ENCODE peak calls at places on chromosomes 12 and 14, in four cellular contexts. One of them, this sample, is unnamed.
A peak's percentile ranks its signal among the peaks of the same experiment; 100 is the strongest.

GRCh38 chr14:92959189-92959531 is 36.2 kb downstream of the CHGA start:
- DNase-seq in CD8-positive, alpha-beta memory T cell: no peak
- DNase-seq in astrocyte of the spinal cord: no peak
- DNase-seq in RCC 7860: no peak
- DNase-seq in this sample: no peak

GRCh38 chr14:100376751-100377171 is 53.6 kb downstream of the SLC25A47 start:
- DNase-seq in CD8-positive, alpha-beta memory T cell: no peak
- DNase-seq in astrocyte of the spinal cord: no peak
- DNase-seq in RCC 7860: peak; percentile 17
- DNase-seq in this sample: no peak

GRCh38 chr14:95321693-95322455 is 2.2 kb upstream of the CLMN start:
- DNase-seq in CD8-positive, alpha-beta memory T cell: no peak
- DNase-seq in astrocyte of the spinal cord: no peak
- DNase-seq in RCC 7860: no peak
- DNase-seq in this sample: no peak

GRCh38 chr14:94292872-94293577 is at the start of gene SERPINA10:
- DNase-seq in CD8-positive, alpha-beta memory T cell: no peak
- DNase-seq in astrocyte of the spinal cord: no peak
- DNase-seq in RCC 7860: no peak
- DNase-seq in this sample: no peak

GRCh38 chr14:70086685-70087379 is 101.9 kb downstream of the SLC8A3 start:
- DNase-seq in CD8-positive, alpha-beta memory T cell: no peak
- DNase-seq in astrocyte of the spinal cord: peak; percentile 50
- DNase-seq in RCC 7860: peak; percentile 6
- DNase-seq in this sample: no peak

GRCh38 chr14:53670701-53671100 is 285.9 kb downstream of the BMP4 start:
- DNase-seq in CD8-positive, alpha-beta memory T cell: no peak
- DNase-seq in astrocyte of the spinal cord: peak; percentile 87
- DNase-seq in RCC 7860: peak; percentile 4
- DNase-seq in this sample: no peak

GRCh38 chr14:100534528-100535286 is 52.5 kb downstream of the BEGAIN start:
- DNase-seq in CD8-positive, alpha-beta memory T cell: no peak
- DNase-seq in astrocyte of the spinal cord: no peak
- DNase-seq in RCC 7860: no peak
- DNase-seq in this sample: no peak

GRCh38 chr12:15469342-15469741 is 147.0 kb downstream of the PTPRO start:
- DNase-seq in CD8-positive, alpha-beta memory T cell: no peak
- DNase-seq in astrocyte of the spinal cord: no peak
- DNase-seq in RCC 7860: no peak
- DNase-seq in this sample: no peak

GRCh38 chr12:112971248-112971647 is 7.1 kb upstream of the OAS2 start:
- DNase-seq in CD8-positive, alpha-beta memory T cell: no peak
- DNase-seq in astrocyte of the spinal cord: no peak
- DNase-seq in RCC 7860: no peak
- DNase-seq in this sample: no peak

GRCh38 chr14:32408018-32408417 is 78.9 kb downstream of the AKAP6 start:
- DNase-seq in CD8-positive, alpha-beta memory T cell: no peak
- DNase-seq in astrocyte of the spinal cord: no peak
- DNase-seq in RCC 7860: no peak
- DNase-seq in this sample: no peak

GRCh38 chr12:34350092-34351041 is 328.1 kb downstream of the ALG10 start:
- DNase-seq in CD8-positive, alpha-beta memory T cell: no peak
- DNase-seq in astrocyte of the spinal cord: no peak
- DNase-seq in RCC 7860: no peak
- DNase-seq in this sample: no peak

GRCh38 chr12:7937867-7938506 is 2.0 kb upstream of the SLC2A3 start:
- DNase-seq in CD8-positive, alpha-beta memory T cell: no peak
- DNase-seq in astrocyte of the spinal cord: peak; percentile 42
- DNase-seq in RCC 7860: no peak
- DNase-seq in this sample: no peak

GRCh38 chr14:20295067-20295466 is 10.7 kb downstream of the TTC5 start:
- DNase-seq in CD8-positive, alpha-beta memory T cell: no peak
- DNase-seq in astrocyte of the spinal cord: no peak
- DNase-seq in RCC 7860: peak; percentile 69
- DNase-seq in this sample: no peak

GRCh38 chr12:72031066-72031465 is 92.4 kb downstream of the TPH2 start:
- DNase-seq in CD8-positive, alpha-beta memory T cell: no peak
- DNase-seq in astrocyte of the spinal cord: no peak
- DNase-seq in RCC 7860: no peak
- DNase-seq in this sample: no peak

GRCh38 chr12:60191271-60191670 is 595.4 kb downstream of the SLC16A7 start:
- DNase-seq in CD8-positive, alpha-beta memory T cell: no peak
- DNase-seq in astrocyte of the spinal cord: no peak
- DNase-seq in RCC 7860: no peak
- DNase-seq in this sample: no peak

GRCh38 chr14:97299661-97300060 is 502.5 kb downstream of the VRK1 start:
- DNase-seq in CD8-positive, alpha-beta memory T cell: peak; percentile 7
- DNase-seq in astrocyte of the spinal cord: no peak
- DNase-seq in RCC 7860: no peak
- DNase-seq in this sample: peak; percentile 21

GRCh38 chr14:51780741-51781140 is 79.7 kb upstream of the GNG2 start:
- DNase-seq in CD8-positive, alpha-beta memory T cell: no peak
- DNase-seq in astrocyte of the spinal cord: no peak
- DNase-seq in RCC 7860: no peak
- DNase-seq in this sample: no peak

GRCh38 chr12:100142851-100143559 is at the start of gene BLTP3B:
- DNase-seq in CD8-positive, alpha-beta memory T cell: peak; percentile 81
- DNase-seq in astrocyte of the spinal cord: peak; percentile 76
- DNase-seq in RCC 7860: peak; percentile 66
- DNase-seq in this sample: peak; percentile 85

GRCh38 chr14:61611880-61612630 is 83.3 kb upstream of the HIF1A start:
- DNase-seq in CD8-positive, alpha-beta memory T cell: no peak
- DNase-seq in astrocyte of the spinal cord: no peak
- DNase-seq in RCC 7860: no peak
- DNase-seq in this sample: no peak

GRCh38 chr12:115135800-115136211 is 451.8 kb upstream of the TBX3 start:
- DNase-seq in CD8-positive, alpha-beta memory T cell: no peak
- DNase-seq in astrocyte of the spinal cord: peak; percentile 54
- DNase-seq in RCC 7860: no peak
- DNase-seq in this sample: no peak

GRCh38 chr12:108446766-108447165 is 68.3 kb upstream of the FICD start:
- DNase-seq in CD8-positive, alpha-beta memory T cell: no peak
- DNase-seq in astrocyte of the spinal cord: peak; percentile 7
- DNase-seq in RCC 7860: no peak
- DNase-seq in this sample: no peak

GRCh38 chr14:77241955-77242354 is 29.1 kb downstream of the NGB start:
- DNase-seq in CD8-positive, alpha-beta memory T cell: no peak
- DNase-seq in astrocyte of the spinal cord: no peak
- DNase-seq in RCC 7860: no peak
- DNase-seq in this sample: no peak

GRCh38 chr12:128567730-128568129 is 256.0 kb downstream of the SLC15A4 start:
- DNase-seq in CD8-positive, alpha-beta memory T cell: no peak
- DNase-seq in astrocyte of the spinal cord: no peak
- DNase-seq in RCC 7860: no peak
- DNase-seq in this sample: no peak

GRCh38 chr12:98156697-98157096 is 358.7 kb upstream of the TMPO start:
- DNase-seq in CD8-positive, alpha-beta memory T cell: no peak
- DNase-seq in astrocyte of the spinal cord: no peak
- DNase-seq in RCC 7860: no peak
- DNase-seq in this sample: no peak

GRCh38 chr12:96225994-96226399 is 31.8 kb downstream of the ELK3 start:
- DNase-seq in CD8-positive, alpha-beta memory T cell: no peak
- DNase-seq in astrocyte of the spinal cord: no peak
- DNase-seq in RCC 7860: no peak
- DNase-seq in this sample: no peak

GRCh38 chr12:65335021-65335714 is 56.7 kb downstream of the MSRB3 start:
- DNase-seq in CD8-positive, alpha-beta memory T cell: no peak
- DNase-seq in astrocyte of the spinal cord: peak; percentile 91
- DNase-seq in RCC 7860: peak; percentile 6
- DNase-seq in this sample: no peak

GRCh38 chr12:6277982-6278438 is 32.5 kb upstream of the PLEKHG6 start:
- DNase-seq in CD8-positive, alpha-beta memory T cell: no peak
- DNase-seq in astrocyte of the spinal cord: no peak
- DNase-seq in RCC 7860: no peak
- DNase-seq in this sample: peak; percentile 3

GRCh38 chr14:45227566-45227965 is 25.4 kb downstream of the MIS18BP1 start:
- DNase-seq in CD8-positive, alpha-beta memory T cell: no peak
- DNase-seq in astrocyte of the spinal cord: no peak
- DNase-seq in RCC 7860: no peak
- DNase-seq in this sample: no peak

GRCh38 chr12:71240941-71241340 is 83.1 kb upstream of the TSPAN8 start:
- DNase-seq in CD8-positive, alpha-beta memory T cell: no peak
- DNase-seq in astrocyte of the spinal cord: no peak
- DNase-seq in RCC 7860: no peak
- DNase-seq in this sample: no peak

GRCh38 chr14:65478596-65478995 is 66.1 kb downstream of the FUT8 start:
- DNase-seq in CD8-positive, alpha-beta memory T cell: no peak
- DNase-seq in astrocyte of the spinal cord: peak; percentile 72
- DNase-seq in RCC 7860: peak; percentile 62
- DNase-seq in this sample: peak; percentile 13

GRCh38 chr12:15230137-15230536 is 8.9 kb upstream of the RERG start:
- DNase-seq in CD8-positive, alpha-beta memory T cell: no peak
- DNase-seq in astrocyte of the spinal cord: no peak
- DNase-seq in RCC 7860: no peak
- DNase-seq in this sample: no peak

GRCh38 chr12:45231515-45232145 is 15.7 kb downstream of the ANO6 start:
- DNase-seq in CD8-positive, alpha-beta memory T cell: no peak
- DNase-seq in astrocyte of the spinal cord: peak; percentile 79
- DNase-seq in RCC 7860: peak; percentile 41
- DNase-seq in this sample: no peak

This sample was measured in CD4-positive, alpha-beta memory T cell.